ENCODE peak calls at places on chromosomes 1 and 21, in four cellular contexts. G is A549, L is K562, K is GM12878. T is an unnamed sample.

GRCh38 chr1:51535006-51535592 is 16.0 kb upstream of the EPS15 start:
- DNase-seq in K (peak; percentile 54), L (peak; percentile 74), G (peak; percentile 20), T (peak; percentile 35)

GRCh38 chr1:39779821-39780220 is 8.7 kb upstream of the OXCT2 start:
- DNase-seq in K (no peak), L (no peak), G (no peak), T (no peak)

GRCh38 chr1:153565529-153566374 is at the start of gene S100A2:
- DNase-seq in K (peak; percentile 39), G (peak; percentile 88), L (peak; percentile 35), T (no peak)

GRCh38 chr21:35652872-35653271 is 407.5 kb downstream of the SETD4 start:
- DNase-seq in K (no peak), L (no peak), G (no peak), T (no peak)

GRCh38 chr1:233075045-233075444 is 124.6 kb downstream of the NTPCR start:
- DNase-seq in L (no peak), K (no peak), G (peak; percentile 24), T (no peak)

GRCh38 chr1:172356620-172357019 is 63.9 kb upstream of the C1orf105 start:
- DNase-seq in L (peak; percentile 18), G (peak; percentile 44), K (no peak), T (no peak)

GRCh38 chr1:182428043-182428442 is 21.9 kb upstream of the RGSL1 start:
- DNase-seq in L (no peak), K (peak; percentile 32), G (no peak), T (no peak)

GRCh38 chr1:32334274-32334861 is 1.7 kb downstream of the MARCKSL1 start:
- DNase-seq in K (no peak), G (no peak), L (no peak), T (no peak)

GRCh38 chr1:204714194-204714860 is 28.8 kb upstream of the LRRN2 start:
- DNase-seq in L (no peak), K (no peak), G (no peak), T (no peak)

GRCh38 chr1:235781807-235782206 is 84.9 kb downstream of the LYST start:
- DNase-seq in K (no peak), G (no peak), L (no peak), T (no peak)

GRCh38 chr21:44993321-44994015 is 53.6 kb downstream of the SLX9 start:
- DNase-seq in G (no peak), L (no peak), K (no peak), T (no peak)

GRCh38 chr1:159945483-159946241 is at the start of gene IGSF9:
- DNase-seq in K (no peak), L (peak; percentile 89), G (peak; percentile 61), T (peak; percentile 95)

GRCh38 chr1:167219646-167220536 is 795 bp upstream of the POU2F1 start:
- DNase-seq in K (peak; percentile 48), L (peak; percentile 94), G (peak; percentile 63), T (peak; percentile 73)

GRCh38 chr1:225655509-225656258 is 2.8 kb upstream of the ENAH start:
- DNase-seq in G (peak; percentile 70), K (no peak), L (peak; percentile 23), T (no peak)

GRCh38 chr1:178418284-178418955 is 78.3 kb downstream of the CLEC20A start:
- DNase-seq in K (no peak), L (no peak), G (no peak), T (no peak)

GRCh38 chr1:100584761-100585745 is 47.1 kb downstream of the GPR88 start:
- DNase-seq in K (no peak), L (no peak), G (no peak), T (no peak)

GRCh38 chr21:39316729-39317128 is 3.3 kb upstream of the BRWD1 start:
- DNase-seq in L (no peak), K (no peak), G (no peak), T (no peak)

GRCh38 chr1:222010306-222010705 is 268.4 kb upstream of the DUSP10 start:
- DNase-seq in L (no peak), K (no peak), G (no peak), T (no peak)

GRCh38 chr1:21217812-21218596 is 41.3 kb upstream of the EIF4G3 start:
- DNase-seq in K (no peak), L (peak; percentile 71), G (peak; percentile 25), T (peak; percentile 77)

GRCh38 chr1:166489670-166490436 is 323.1 kb upstream of the FAM78B start:
- DNase-seq in G (no peak), L (peak; percentile 92), K (peak; percentile 60), T (no peak)

GRCh38 chr1:11707621-11708276 is 16.2 kb downstream of the DRAXIN start:
- DNase-seq in G (no peak), K (no peak), L (peak; percentile 88), T (peak; percentile 74)

GRCh38 chr1:53735261-53735660 is 3.7 kb downstream of the GLIS1 start:
- DNase-seq in K (no peak), L (no peak), G (no peak), T (no peak)

GRCh38 chr1:240193699-240194098 is 102.0 kb downstream of the FMN2 start:
- DNase-seq in L (no peak), G (no peak), K (no peak), T (no peak)

GRCh38 chr1:99198377-99198776 is 65.9 kb upstream of the PLPPR4 start:
- DNase-seq in L (no peak), K (no peak), G (no peak), T (no peak)

GRCh38 chr1:79988401-79988800 is 981.9 kb upstream of the ADGRL4 start:
- DNase-seq in K (no peak), L (no peak), G (no peak), T (no peak)

GRCh38 chr1:10530756-10531155 is 56.0 kb downstream of the PEX14 start:
- DNase-seq in K (no peak), L (no peak), G (no peak), T (no peak)

GRCh38 chr1:56326056-56326455 is 253.3 kb downstream of the PLPP3 start:
- DNase-seq in L (no peak), K (no peak), G (no peak), T (no peak)

GRCh38 chr21:21200939-21201610 is 202.9 kb downstream of the NCAM2 start:
- DNase-seq in K (no peak), G (no peak), L (no peak), T (no peak)

GRCh38 chr1:39987869-39988268 is 32.9 kb downstream of the MFSD2A start:
- DNase-seq in L (no peak), G (no peak), K (no peak), T (no peak)

GRCh38 chr1:15669074-15669473 is 15.0 kb upstream of the PLEKHM2 start:
- DNase-seq in L (no peak), K (no peak), G (no peak), T (no peak)

GRCh38 chr1:171911506-171911905 is 70.2 kb downstream of the DNM3 start:
- DNase-seq in G (no peak), K (no peak), L (peak; percentile 11), T (no peak)

GRCh38 chr21:16534408-16535099 is 804.8 kb downstream of the USP25 start:
- DNase-seq in K (no peak), G (peak; percentile 5), L (no peak), T (peak; percentile 51)

GRCh38 chr1:17212487-17213121 is 7.7 kb downstream of the PADI1 start:
- DNase-seq in L (no peak), K (no peak), G (no peak), T (peak; percentile 47)

GRCh38 chr1:198560093-198560638 is 19.7 kb upstream of the ATP6V1G3 start:
- DNase-seq in K (no peak), L (peak; percentile 45), G (no peak), T (no peak)

GRCh38 chr1:185435696-185436379 is 118.8 kb upstream of the IVNS1ABP start:
- DNase-seq in L (no peak), G (no peak), K (no peak), T (no peak)

GRCh38 chr21:38806153-38806941 is 618 bp downstream of the ETS2 start:
- DNase-seq in G (no peak), L (peak; percentile 47), K (no peak), T (peak; percentile 74)

GRCh38 chr1:209434066-209434465 is 149.4 kb upstream of the CAMK1G start:
- DNase-seq in L (no peak), G (no peak), K (no peak), T (no peak)

GRCh38 chr21:15430023-15430422 is 299.8 kb upstream of the USP25 start:
- DNase-seq in G (no peak), K (no peak), L (no peak), T (no peak)

GRCh38 chr1:38558476-38559179 is 300.9 kb downstream of the RRAGC start:
- DNase-seq in G (no peak), L (no peak), K (peak; percentile 38), T (peak; percentile 37)
- H3K4me2 ChIP-seq in G (no peak overlapping the region), L (no peak overlapping the region), K (peak overlapping the region; percentile 93), T (no peak overlapping the region)

GRCh38 chr1:118894836-118895235 is 93.3 kb downstream of the TBX15 start:
- DNase-seq in L (no peak), K (no peak), G (no peak), T (no peak)
- TF ChIP-seq CHD2 in L (no peak), K (no peak), G (no peak), T (no peak)

DNA sequence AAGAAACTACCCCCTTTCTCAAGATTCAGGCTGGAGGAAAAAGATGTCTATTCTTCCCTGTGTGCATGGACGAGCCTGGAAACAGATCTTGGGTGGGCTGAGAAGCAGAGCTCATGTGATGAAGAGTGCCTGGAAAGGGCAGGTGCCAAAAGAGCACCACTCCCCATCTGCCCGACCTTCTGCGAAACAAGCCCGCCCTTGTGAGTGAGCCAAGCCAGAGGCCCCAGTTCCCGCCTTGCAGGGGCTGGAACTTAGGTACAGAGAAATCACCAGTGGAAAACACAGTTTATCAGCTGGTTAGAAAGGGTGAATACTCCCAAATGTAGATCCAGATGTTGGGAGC is 26.7 kb upstream of the A3GALT2 start:
- DNase-seq in G (peak; percentile 11), K (no peak), L (peak; percentile 23), T (no peak)
- TF ChIP-seq RCOR1 in G (no peak), K (no peak), L (no peak), T (no peak)

DNA sequence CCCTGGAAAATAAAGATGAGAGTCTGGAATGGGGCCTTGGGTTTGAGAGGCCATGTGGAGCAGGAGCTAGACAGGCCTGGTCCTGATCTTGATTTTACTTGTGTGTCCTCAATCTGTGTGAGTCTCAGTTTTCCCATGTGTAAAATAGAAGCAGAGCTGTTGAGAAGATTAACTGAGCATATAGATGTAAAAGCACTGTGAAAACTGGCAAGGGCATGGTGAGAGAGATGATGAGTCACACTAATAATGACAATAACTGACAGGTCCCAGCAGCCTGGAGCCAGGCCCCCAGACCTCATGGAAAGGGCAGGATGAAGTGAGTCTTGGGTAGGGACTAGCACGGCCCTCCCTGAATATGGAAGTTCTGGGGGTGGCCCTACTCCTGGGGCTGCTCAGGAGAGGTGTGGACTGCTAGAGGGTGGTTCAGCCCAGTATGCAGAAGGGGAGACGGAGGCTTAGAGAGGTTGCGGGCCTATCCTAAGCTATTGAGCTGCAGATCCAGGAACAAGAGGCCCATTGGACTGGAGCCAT is 2.8 kb upstream of the AHDC1 start:
- DNase-seq in L (peak; percentile 47), K (no peak), G (no peak), T (no peak)
- H3K4me2 ChIP-seq in L (peak overlapping the region; percentile 40), K (peak overlapping the region; percentile 22), G (no peak overlapping the region), T (peak overlapping the region; percentile 21)

T was measured in SK-N-SH.